ENCODE peak calls at places on chromosomes 12 and 14, in eight cellular contexts. M, E, V, K, Z, H, D and Q are unnamed samples. For H3K36me3, the result is how much of the 10 kb centered on the place peaks cover.

GRCh38 chr14:104355949-104356737 is 217.8 kb downstream of the KIF26A start:
- DNase-seq in Z (no peak), V (no peak), D (no peak), H (no peak), E (no peak), K (no peak), M (peak), Q (no peak)

GRCh38 chr12:117145597-117146154 is 44.6 kb downstream of the FBXO21 start:
- DNase-seq in V (no peak), Z (no peak), M (no peak), H (no peak), K (no peak), D (no peak), E (no peak), Q (no peak)

GRCh38 chr12:9331218-9331626 is 123.0 kb upstream of the PZP start:
- DNase-seq in V (peak), E (peak), Z (peak), H (peak), K (peak), D (peak), M (no peak), Q (no peak)

GRCh38 chr12:50017047-50017446 is 8.2 kb downstream of the RACGAP1 start:
- DNase-seq in H (peak), V (peak), E (no peak), K (no peak), D (peak), M (peak), Z (peak), Q (no peak)

GRCh38 chr12:87756111-87756510 is 273.1 kb downstream of the C12orf50 start:
- DNase-seq in M (no peak), Z (no peak), V (no peak), K (no peak), D (no peak), E (no peak), H (peak), Q (no peak)

GRCh38 chr12:78194448-78194847 is 363.8 kb downstream of the NAV3 start:
- DNase-seq in Z (no peak), D (no peak), K (no peak), E (no peak), H (peak), V (no peak), M (no peak), Q (no peak)

GRCh38 chr14:90355540-90356518 is 24.1 kb upstream of the NRDE2 start:
- DNase-seq in D (no peak), H (no peak), E (no peak), K (no peak), M (no peak), V (no peak), Z (no peak), Q (no peak)

GRCh38 chr12:15404485-15404884 is 82.2 kb downstream of the PTPRO start:
- DNase-seq in K (no peak), Z (no peak), V (no peak), H (no peak), E (no peak), D (no peak), M (no peak), Q (no peak)

GRCh38 chr14:76080009-76080408 is 71.7 kb upstream of the GPATCH2L start:
- DNase-seq in D (no peak), E (no peak), Z (no peak), H (no peak), K (no peak), M (no peak), V (no peak), Q (no peak)

GRCh38 chr12:130911193-130911592 is 39.3 kb downstream of the RAN start:
- DNase-seq in V (no peak), Z (no peak), H (no peak), D (no peak), K (no peak), E (no peak), M (no peak), Q (no peak)

GRCh38 chr12:125794401-125794800 is 729.2 kb downstream of the AACS start:
- DNase-seq in H (no peak), D (no peak), M (no peak), E (no peak), Z (no peak), V (no peak), K (no peak), Q (no peak)

GRCh38 chr14:34711169-34711568 is 3.2 kb downstream of the CFL2 start:
- DNase-seq in V (peak), M (no peak), D (peak), Z (no peak), H (peak), K (no peak), E (no peak), Q (no peak)

GRCh38 chr14:64760916-64761315 is 56.7 kb downstream of the PLEKHG3 start:
- DNase-seq in V (no peak), D (no peak), E (no peak), H (no peak), M (no peak), Z (peak), K (no peak), Q (no peak)

GRCh38 chr14:32693114-32693513 is 245.6 kb upstream of the NPAS3 start:
- DNase-seq in Z (no peak), V (no peak), M (no peak), K (no peak), D (peak), E (no peak), H (peak), Q (no peak)

GRCh38 chr12:81086342-81086741 is 8.5 kb downstream of the ACSS3 start:
- DNase-seq in M (no peak), D (no peak), V (no peak), E (no peak), K (no peak), H (no peak), Z (no peak), Q (no peak)

GRCh38 chr12:1830981-1831930 is 10.9 kb downstream of the LRTM2 start:
- DNase-seq in M (peak), E (no peak), Z (peak), K (peak), V (no peak), D (peak), H (peak), Q (no peak)

GRCh38 chr14:61929651-61930050 is 167.4 kb downstream of the SNAPC1 start:
- DNase-seq in D (no peak), Z (no peak), H (no peak), V (no peak), K (no peak), M (no peak), E (no peak), Q (no peak)

GRCh38 chr14:93906341-93907329 is 20.5 kb upstream of the FAM181A start:
- DNase-seq in Z (no peak), D (peak), V (peak), K (no peak), M (no peak), E (peak), H (peak), Q (no peak)

GRCh38 chr14:44895716-44896115 is 66.0 kb downstream of the KLHL28 start:
- DNase-seq in Z (no peak), K (no peak), E (no peak), D (no peak), H (peak), V (no peak), M (no peak), Q (no peak)

GRCh38 chr12:128079-128478 is 61.5 kb downstream of the IQSEC3 start:
- DNase-seq in V (peak), H (no peak), E (no peak), M (no peak), K (no peak), D (no peak), Z (no peak), Q (no peak)

GRCh38 chr12:50934981-50935807 is 17.1 kb upstream of the HIGD1C start:
- DNase-seq in D (no peak), V (no peak), Z (no peak), H (peak), K (no peak), M (no peak), E (no peak), Q (no peak)

GRCh38 chr12:9064201-9064814 is 51.4 kb downstream of the A2M start:
- DNase-seq in Z (peak), K (peak), H (peak), D (peak), M (peak), E (peak), V (peak), Q (no peak)

GRCh38 chr14:36767603-36768281 is 106.1 kb downstream of the PAX9 start:
- DNase-seq in E (no peak), Z (no peak), K (peak), D (no peak), V (no peak), H (no peak), M (no peak), Q (no peak)

GRCh38 chr12:111777345-111778045 is 10.8 kb downstream of the ALDH2 start:
- DNase-seq in E (no peak), Z (no peak), K (no peak), V (no peak), D (peak), M (peak), H (no peak), Q (no peak)

GRCh38 chr12:113601656-113602263 is 130.1 kb upstream of the LHX5 start:
- DNase-seq in K (no peak), V (no peak), D (no peak), E (no peak), Z (no peak), M (no peak), H (no peak), Q (no peak)

GRCh38 chr12:4449862-4450222 is 4.2 kb upstream of the FGF6 start:
- DNase-seq in K (no peak), V (no peak), E (no peak), H (no peak), Z (no peak), M (no peak), D (peak), Q (no peak)

GRCh38 chr14:90846511-90846910 is 30.3 kb upstream of the TTC7B start:
- DNase-seq in V (no peak), Z (no peak), H (peak), E (no peak), D (no peak), K (no peak), M (no peak), Q (no peak)

GRCh38 chr12:12874014-12874413 is 17.3 kb upstream of the GPRC5A start:
- DNase-seq in D (no peak), M (no peak), K (no peak), Z (no peak), E (no peak), H (no peak), V (no peak), Q (no peak)

GRCh38 chr14:68458253-68458652 is 334.6 kb downstream of the ZFP36L1 start:
- DNase-seq in K (no peak), V (no peak), M (no peak), E (no peak), Z (no peak), D (no peak), H (no peak), Q (no peak)

GRCh38 chr12:101935769-101936741 is 58.7 kb downstream of the DRAM1 start:
- DNase-seq in H (peak), K (peak), V (peak), Z (peak), M (peak), D (peak), E (no peak), Q (no peak)
- TF ChIP-seq POLR2A in H (no peak), K (no peak), V (no peak), Z (no peak), M (no peak), D (no peak), E (no peak), Q (no peak)

GRCh38 chr12:64745259-64745807 is 13.9 kb downstream of the GNS start:
- DNase-seq in M (no peak), V (no peak), Z (no peak), K (no peak), D (no peak), H (no peak), E (no peak), Q (no peak)
- H3K36me3 ChIP-seq in M (under half), V (under half), Z (under half), K (under half), D (under half), H (under half), E (under half), Q (half or more)

DNA sequence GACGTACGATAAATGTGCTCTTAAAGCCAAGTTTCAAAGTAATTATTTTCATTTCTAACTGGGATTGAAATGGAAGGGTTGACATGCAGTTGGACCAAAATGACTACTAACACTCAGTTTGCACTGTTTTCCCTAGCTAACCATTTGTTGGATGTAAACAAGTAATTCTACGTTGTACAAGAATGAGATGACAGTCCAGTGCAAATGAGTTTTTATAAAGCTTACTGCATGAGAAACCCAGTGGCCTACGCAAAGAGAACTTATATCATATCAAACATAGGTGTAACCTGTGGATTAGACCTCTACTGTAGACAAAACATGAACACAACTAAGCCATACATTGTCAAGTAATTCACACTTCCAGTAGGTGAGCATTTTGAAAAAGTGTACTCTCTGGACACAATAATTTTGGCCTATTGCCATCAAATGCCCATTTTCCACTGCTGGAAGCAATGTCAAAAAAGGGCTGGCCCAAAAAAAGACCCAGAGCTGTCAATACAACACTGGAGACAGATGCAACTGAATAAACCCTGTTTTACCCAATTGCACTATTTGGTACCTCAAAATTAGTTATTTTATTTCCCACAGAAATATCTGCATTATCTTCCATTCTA is 12.8 kb downstream of the SLC38A2 start:
- DNase-seq in H (no peak), D (no peak), K (no peak), E (no peak), M (no peak), V (no peak), Z (no peak), Q (no peak)
- TF ChIP-seq POLR2A in H (no peak), D (peak), K (no peak), E (no peak), M (no peak), V (no peak), Z (no peak), Q (no peak)

GRCh38 chr14:95322646-95323045 is 2.9 kb upstream of the CLMN start:
- DNase-seq in E (no peak), M (no peak), V (no peak), Z (no peak), D (no peak), K (peak), H (no peak), Q (no peak)

GRCh38 chr14:95320076-95320895 is 578 bp upstream of the CLMN start:
- DNase-seq in Z (peak), H (no peak), D (no peak), V (no peak), K (peak), E (no peak), M (peak), Q (no peak)

GRCh38 chr14:95321693-95322455 is 2.2 kb upstream of the CLMN start:
- DNase-seq in M (no peak), Z (no peak), V (no peak), D (no peak), H (no peak), K (no peak), E (no peak), Q (no peak)

GRCh38 chr14:95319312-95320075 is at the start of gene CLMN:
- DNase-seq in D (peak), Z (peak), E (peak), K (peak), M (no peak), H (peak), V (no peak), Q (no peak)

DNA sequence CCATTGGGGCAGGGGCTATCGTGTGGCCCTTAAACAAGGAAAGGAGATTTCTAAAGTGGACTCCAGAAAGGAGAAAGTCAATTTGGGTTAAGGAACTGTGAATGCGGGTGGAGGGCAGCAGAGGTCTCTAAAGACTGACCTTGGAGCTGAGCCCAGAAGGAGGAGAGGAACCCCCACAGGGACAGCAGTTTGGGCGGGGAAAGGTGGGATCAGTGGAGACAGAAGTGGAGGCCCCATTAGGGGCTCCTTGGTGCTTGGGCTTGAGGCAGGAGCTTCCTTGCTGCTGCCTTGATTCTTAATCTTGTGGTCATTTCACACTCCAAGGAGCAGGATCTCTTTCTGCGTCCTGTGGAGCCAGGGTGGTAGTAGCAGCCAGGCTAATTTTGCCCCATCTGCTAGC is 1.5 kb upstream of the CLMN start:
- DNase-seq in D (no peak), M (no peak), H (no peak), V (no peak), E (no peak), Z (no peak), K (no peak), Q (no peak)
- H3K36me3 ChIP-seq in D (under half), M (under half), H (under half), V (under half), E (under half), Z (under half), K (under half), Q (under half)

DNA sequence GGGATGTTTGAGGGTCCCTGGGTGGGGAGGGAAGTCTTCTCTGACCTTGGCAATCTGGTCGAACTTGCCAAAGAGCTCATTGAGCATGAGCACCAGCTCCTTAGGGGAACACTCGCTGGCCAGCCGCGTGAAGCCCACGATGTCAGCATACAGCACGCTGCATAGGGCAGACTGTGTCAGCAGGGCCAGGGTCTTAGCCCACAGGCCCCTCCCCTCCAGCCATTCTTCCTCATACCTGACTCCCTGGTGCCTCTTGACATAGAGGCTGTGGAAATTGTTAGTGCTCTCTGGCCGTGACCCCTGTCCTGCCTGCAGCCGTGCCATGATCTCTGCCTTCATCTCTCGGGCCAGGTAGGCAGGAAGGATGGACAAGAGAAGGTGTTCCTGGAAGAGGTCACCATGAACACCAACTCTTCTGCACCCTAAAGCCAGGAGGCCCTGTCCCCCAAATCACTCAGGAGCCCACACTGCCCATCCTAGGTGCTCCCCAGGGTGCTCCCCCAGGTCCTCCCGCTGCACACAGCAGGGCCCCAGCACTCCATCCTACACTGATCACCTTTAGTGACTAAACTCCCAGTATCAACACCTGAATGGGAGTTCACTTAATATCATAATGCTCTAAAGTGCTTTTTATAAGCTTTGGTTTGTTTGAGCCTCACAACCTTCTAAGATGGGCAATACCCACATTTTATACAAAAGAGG is 3.7 kb downstream of the ADCY4 start:
- DNase-seq in K (no peak), E (no peak), Z (no peak), H (no peak), D (no peak), M (no peak), V (no peak), Q (no peak)
- TF ChIP-seq POLR2A in K (no peak), E (no peak), Z (no peak), H (no peak), D (no peak), M (no peak), V (no peak), Q (no peak)

GRCh38 chr12:53214221-53214620 is 7.2 kb upstream of the ITGB7 start:
- DNase-seq in Z (no peak), M (no peak), K (no peak), H (no peak), V (no peak), E (no peak), D (no peak), Q (no peak)

GRCh38 chr12:53213348-53213747 is 6.3 kb upstream of the ITGB7 start:
- DNase-seq in V (peak), Z (peak), M (peak), H (peak), D (peak), E (peak), K (peak), Q (no peak)

GRCh38 chr12:53214687-53215455 is 7.8 kb upstream of the ITGB7 start:
- DNase-seq in E (no peak), V (no peak), K (no peak), Z (no peak), M (no peak), H (no peak), D (no peak), Q (no peak)

GRCh38 chr12:53211476-53212381 is 4.7 kb upstream of the ITGB7 start:
- DNase-seq in E (no peak), K (no peak), H (no peak), V (no peak), D (no peak), Z (no peak), M (no peak), Q (no peak)

DNA sequence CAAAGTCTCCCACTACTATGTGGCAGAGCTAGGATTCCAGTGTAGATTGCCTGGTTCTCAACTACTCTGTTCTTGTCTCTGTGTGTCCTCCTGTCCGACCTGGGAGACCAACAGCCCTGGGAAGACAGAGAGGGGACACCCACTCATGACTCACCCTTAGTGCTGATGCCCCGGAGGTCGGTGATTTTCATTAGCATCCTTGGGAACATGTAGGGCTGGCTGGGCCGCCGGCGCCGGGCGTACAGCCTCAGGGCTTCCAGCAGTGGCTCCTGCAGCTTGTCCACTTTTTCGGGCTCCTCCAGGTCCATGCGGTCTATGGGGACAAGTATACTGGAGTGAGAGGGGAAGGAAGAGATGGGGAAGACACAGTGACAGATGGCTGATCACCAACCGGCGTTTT is 5.9 kb upstream of the ITGB7 start:
- DNase-seq in D (no peak), K (no peak), H (no peak), Z (no peak), E (no peak), M (no peak), V (no peak), Q (no peak)
- H3K36me3 ChIP-seq in D (under half), K (under half), H (under half), Z (under half), E (under half), M (under half), V (under half), Q (half or more)